ENCODE peak calls at places on chromosomes 12 and 14, in four cellular contexts. J is stomach; K is neural progenitor cell; I is effector memory CD8-positive, alpha-beta T cell. S is an unnamed sample.

GRCh38 chr12:93758974-93759373 is 81.8 kb downstream of the CRADD start:
- DNase-seq in K (no peak), I (no peak), J (no peak), S (no peak)

GRCh38 chr12:103877934-103878510 is 37.0 kb upstream of the NT5DC3 start:
- DNase-seq in J (peak; percentile 57), K (peak; percentile 83), I (peak; percentile 56), S (peak; percentile 60)

GRCh38 chr14:24339284-24340151 is at the start of gene RIPK3:
- DNase-seq in I (peak; percentile 54), K (peak; percentile 60), J (peak; percentile 80), S (no peak)

GRCh38 chr12:53991077-53991460 is 6.1 kb downstream of the HOXC10 start:
- DNase-seq in J (no peak), I (no peak), K (no peak), S (no peak)

GRCh38 chr14:95341115-95341514 is 21.4 kb upstream of the CLMN start:
- DNase-seq in I (no peak), K (no peak), J (no peak), S (no peak)

GRCh38 chr12:24546084-24546483 is 402.8 kb downstream of the BCAT1 start:
- DNase-seq in I (no peak), J (no peak), K (no peak), S (no peak)

GRCh38 chr12:16346931-16347330 is 514 bp upstream of the MGST1 start:
- DNase-seq in I (no peak), K (no peak), J (no peak), S (no peak)

GRCh38 chr12:24561411-24561871 is 387.5 kb downstream of the BCAT1 start:
- DNase-seq in J (no peak), K (peak; percentile 56), I (no peak), S (no peak)

GRCh38 chr12:59624732-59625455 is 29.1 kb downstream of the SLC16A7 start:
- DNase-seq in K (no peak), I (no peak), J (no peak), S (no peak)

S was measured in NCI-H2081 treated with DMSO at 0.1 percent for 48 hours.